ENCODE peak calls at places on chromosomes 1 and 21, in four cellular contexts. D, W, A and F are unnamed samples.

GRCh38 chr1:205662135-205662725 is 18.1 kb downstream of the SLC45A3 start:
- DNase-seq in D (no peak), W (no peak), A (no peak), F (no peak)

GRCh38 chr1:118395430-118396001 is 210.5 kb upstream of the SPAG17 start:
- DNase-seq in D (no peak), W (no peak), A (no peak), F (no peak)

GRCh38 chr1:164830628-164831027 is 271.6 kb downstream of the PBX1 start:
- DNase-seq in D (no peak), W (peak), A (no peak), F (no peak)

GRCh38 chr1:88920845-88921244 is 29.5 kb upstream of the GTF2B start:
- DNase-seq in D (no peak), W (no peak), A (peak), F (no peak)

GRCh38 chr1:115666702-115667101 is 24.9 kb downstream of the VANGL1 start:
- DNase-seq in D (no peak), W (no peak), A (no peak), F (no peak)

GRCh38 chr1:21355956-21356355 is 65.7 kb upstream of the ECE1 start:
- DNase-seq in D (no peak), W (no peak), A (no peak), F (no peak)

GRCh38 chr1:218397752-218398339 is 52.7 kb downstream of the TGFB2 start:
- DNase-seq in D (no peak), W (peak), A (peak), F (no peak)

GRCh38 chr1:101302831-101303511 is 66.2 kb downstream of the S1PR1 start:
- DNase-seq in D (no peak), W (no peak), A (no peak), F (no peak)

GRCh38 chr1:245621589-245621988 is 466.8 kb downstream of the KIF26B start:
- DNase-seq in D (no peak), W (no peak), A (no peak), F (no peak)

GRCh38 chr1:20081331-20081810 is 11.4 kb downstream of the PLA2G5 start:
- DNase-seq in D (no peak), W (no peak), A (no peak), F (no peak)

GRCh38 chr1:201530741-201531521 is 8.0 kb upstream of the NAV1 start:
- DNase-seq in D (peak), W (peak), A (peak), F (no peak)

GRCh38 chr1:106072909-106073600 is 983.4 kb upstream of the PRMT6 start:
- DNase-seq in D (no peak), W (no peak), A (no peak), F (no peak)

GRCh38 chr1:243438815-243439214 is 183.0 kb downstream of the SDCCAG8 start:
- DNase-seq in D (no peak), W (no peak), A (no peak), F (no peak)

GRCh38 chr1:32878183-32878582 is 7.5 kb upstream of the FNDC5 start:
- DNase-seq in D (no peak), W (no peak), A (no peak), F (no peak)

GRCh38 chr1:39926820-39927219 is 25.1 kb upstream of the MYCL start:
- DNase-seq in D (no peak), W (no peak), A (no peak), F (no peak)

GRCh38 chr1:111565079-111565478 is 54.5 kb upstream of the RAP1A start:
- DNase-seq in D (no peak), W (no peak), A (no peak), F (no peak)

GRCh38 chr1:45669379-45669778 is 17.0 kb downstream of the GPBP1L1 start:
- DNase-seq in D (no peak), W (no peak), A (no peak), F (no peak)

GRCh38 chr1:10787274-10787673 is 9.2 kb downstream of the CASZ1 start:
- DNase-seq in D (no peak), W (no peak), A (no peak), F (no peak)

GRCh38 chr1:30706528-30706927 is 16.9 kb downstream of the MATN1 start:
- DNase-seq in D (no peak), W (no peak), A (no peak), F (no peak)

GRCh38 chr1:204408074-204408507 is 3.5 kb downstream of the PPP1R15B start:
- DNase-seq in D (no peak), W (peak), A (no peak), F (peak)

GRCh38 chr1:16151200-16151708 is 4.6 kb downstream of the EPHA2 start:
- DNase-seq in D (peak), W (no peak), A (no peak), F (no peak)

GRCh38 chr1:150152772-150153461 is 3.2 kb downstream of the PLEKHO1 start:
- DNase-seq in D (no peak), W (no peak), A (peak), F (no peak)

GRCh38 chr21:35426897-35427296 is 377.8 kb upstream of the RUNX1 start:
- DNase-seq in D (no peak), W (no peak), A (no peak), F (no peak)

DNA sequence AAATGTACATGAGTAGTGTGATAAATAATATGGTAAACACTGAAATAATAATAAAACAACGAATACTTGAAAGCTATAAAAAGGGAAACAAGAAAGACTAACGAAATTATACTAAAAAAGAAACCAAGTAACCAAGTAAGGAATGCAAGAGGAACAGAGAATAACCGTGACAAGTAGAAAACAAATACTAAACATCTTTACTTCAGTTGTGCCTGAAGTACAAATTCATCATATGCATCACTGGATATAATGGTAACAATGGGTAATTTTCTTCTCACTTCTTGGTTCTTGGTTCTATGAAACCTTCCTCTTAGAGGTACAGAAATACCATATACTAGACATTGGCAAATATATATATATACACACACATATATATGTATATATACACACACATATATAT is 1093.6 kb upstream of the B3GALT2 start:
- DNase-seq in D (no peak), W (no peak), A (no peak), F (no peak)
- TF ChIP-seq PHF8 in D (no peak), W (no peak), A (no peak), F (no peak)

GRCh38 chr1:69421286-69421685 is 146.4 kb upstream of the LRRC7 start:
- DNase-seq in D (no peak), W (no peak), A (no peak), F (no peak)
- TF ChIP-seq PHF8 in D (no peak), W (no peak), A (no peak), F (no peak)

GRCh38 chr1:156357977-156358376 is 11.0 kb upstream of the RHBG start:
- DNase-seq in D (no peak), W (no peak), A (no peak), F (no peak)

GRCh38 chr1:156359973-156360372 is 9.0 kb upstream of the RHBG start:
- DNase-seq in D (peak), W (peak), A (no peak), F (no peak)

GRCh38 chr1:156356262-156356874 is 12.6 kb upstream of the RHBG start:
- DNase-seq in D (no peak), W (no peak), A (no peak), F (no peak)

GRCh38 chr1:156360534-156360933 is 8.5 kb upstream of the RHBG start:
- DNase-seq in D (no peak), W (no peak), A (no peak), F (no peak)

DNA sequence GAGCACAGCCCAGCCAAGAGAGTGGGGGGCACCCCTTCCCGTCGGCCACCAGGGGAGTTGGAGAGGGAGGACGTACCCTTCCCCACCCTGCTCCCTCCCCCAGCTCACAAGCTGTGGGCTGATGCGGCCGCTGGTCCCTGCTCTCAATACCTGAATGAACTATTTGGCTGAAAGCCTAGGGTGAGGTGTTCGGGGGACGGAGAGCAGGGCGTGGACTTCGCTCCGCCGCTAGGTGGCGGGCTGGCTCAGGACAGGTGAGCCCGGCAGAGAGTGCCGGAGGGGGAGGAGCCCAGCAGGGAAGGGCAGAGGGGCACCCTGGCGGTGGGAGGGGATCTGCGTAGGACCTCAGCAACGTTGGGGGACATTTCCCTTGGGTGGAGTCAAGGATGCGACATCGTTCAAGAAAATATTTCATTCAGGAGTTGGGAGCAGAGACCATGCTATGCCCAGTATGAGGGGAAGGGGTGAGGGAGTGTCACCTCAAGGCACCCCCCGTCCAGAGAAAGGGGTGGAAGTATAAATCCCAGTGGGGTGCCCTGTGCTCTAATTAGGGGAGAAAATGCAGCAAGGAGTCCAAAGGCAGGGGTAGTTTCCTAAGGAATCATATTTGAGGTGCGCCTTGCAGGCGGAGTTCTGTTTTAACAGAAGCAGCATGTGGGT is 12.0 kb upstream of the RHBG start:
- DNase-seq in D (peak), W (peak), A (peak), F (peak)
- TF ChIP-seq PHF8 in D (no peak), W (no peak), A (peak), F (no peak)

GRCh38 chr1:22609291-22609690 is 27.1 kb upstream of the C1QA start:
- DNase-seq in D (no peak), W (no peak), A (no peak), F (no peak)

GRCh38 chr1:22613226-22613918 is 23.1 kb upstream of the C1QA start:
- DNase-seq in D (no peak), W (no peak), A (no peak), F (no peak)

GRCh38 chr1:22612657-22613056 is 23.8 kb upstream of the C1QA start:
- DNase-seq in D (no peak), W (no peak), A (no peak), F (no peak)

GRCh38 chr1:22613951-22614350 is 22.5 kb upstream of the C1QA start:
- DNase-seq in D (no peak), W (no peak), A (no peak), F (no peak)

GRCh38 chr1:22611530-22611947 is 24.9 kb upstream of the C1QA start:
- DNase-seq in D (peak), W (peak), A (peak), F (peak)
- TF ChIP-seq PHF8 in D (no peak), W (no peak), A (no peak), F (no peak)

GRCh38 chr1:91831132-91831930 is 54.6 kb downstream of the TGFBR3 start:
- DNase-seq in D (no peak), W (no peak), A (no peak), F (no peak)

GRCh38 chr1:91828583-91829281 is 57.2 kb downstream of the TGFBR3 start:
- DNase-seq in D (no peak), W (no peak), A (no peak), F (no peak)

GRCh38 chr1:91829293-91830153 is 56.4 kb downstream of the TGFBR3 start:
- DNase-seq in D (no peak), W (no peak), A (no peak), F (no peak)

GRCh38 chr1:91828007-91828321 is 58.0 kb downstream of the TGFBR3 start:
- DNase-seq in D (no peak), W (no peak), A (no peak), F (no peak)

GRCh38 chr1:91830242-91831131 is 55.5 kb downstream of the TGFBR3 start:
- DNase-seq in D (no peak), W (peak), A (peak), F (no peak)
- TF ChIP-seq PHF8 in D (no peak), W (no peak), A (no peak), F (no peak)

DNA sequence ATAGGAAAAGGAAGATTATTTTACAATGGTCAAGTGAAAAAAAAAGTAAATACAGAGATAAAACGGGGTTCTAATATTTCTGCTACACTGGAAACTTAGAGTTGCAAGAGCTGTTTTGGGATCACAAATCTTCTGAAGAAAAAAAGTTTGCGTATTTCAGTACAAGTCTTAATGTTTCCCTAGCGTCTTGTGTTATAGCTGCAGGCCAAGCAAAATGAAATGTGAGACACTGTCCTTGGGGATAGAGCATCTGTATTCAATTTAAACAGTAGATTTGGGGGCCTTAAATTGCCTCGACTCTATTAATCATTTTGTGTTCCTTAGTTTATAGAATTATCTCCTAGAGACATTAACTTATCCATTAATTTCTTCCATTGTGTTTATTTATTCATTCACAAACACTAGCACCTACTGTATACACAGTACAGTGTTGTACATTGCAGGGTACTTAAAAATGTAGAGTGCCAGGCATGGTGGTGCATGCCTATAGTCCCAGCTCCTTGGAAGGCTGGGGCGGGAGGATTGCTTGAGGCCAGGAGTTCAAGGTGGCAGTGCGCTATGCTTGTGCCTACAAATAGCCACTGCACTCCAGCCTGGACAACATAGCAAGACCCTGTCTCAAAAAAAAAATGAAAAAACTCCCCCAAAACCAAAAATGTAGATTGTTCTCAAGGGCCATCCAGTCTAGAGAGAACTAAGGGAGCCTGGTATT is 7.9 kb downstream of the DISC1 start:
- DNase-seq in D (no peak), W (no peak), A (no peak), F (no peak)
- TF ChIP-seq PHF8 in D (no peak), W (no peak), A (no peak), F (no peak)

DNA sequence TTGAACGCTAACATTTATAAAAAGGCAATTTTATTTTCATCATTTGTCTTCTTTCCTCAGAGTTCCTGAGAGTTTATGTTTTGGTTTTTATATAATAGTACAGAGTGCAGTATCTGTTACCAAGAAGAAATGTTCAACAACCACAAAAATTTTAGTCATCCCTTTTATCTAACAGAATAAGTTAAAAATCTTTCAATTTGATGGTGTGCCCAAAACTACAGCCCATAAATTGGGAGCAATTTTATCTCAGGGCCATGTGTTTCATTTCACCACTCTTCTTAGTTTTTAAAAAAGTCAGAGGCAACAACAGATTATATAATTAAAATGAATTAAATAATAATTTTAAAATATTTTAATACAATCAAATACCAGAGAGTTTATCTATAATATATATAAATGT is 37.1 kb downstream of the NEXN start:
- DNase-seq in D (no peak), W (no peak), A (no peak), F (no peak)
- TF ChIP-seq PHF8 in D (no peak), W (no peak), A (no peak), F (no peak)

GRCh38 chr1:185224132-185224531 is 67.2 kb downstream of the SWT1 start:
- DNase-seq in D (no peak), W (no peak), A (no peak), F (no peak)
- TF ChIP-seq PHF8 in D (no peak), W (no peak), A (no peak), F (no peak)

GRCh38 chr21:37528150-37528937 is 161.8 kb downstream of the DYRK1A start:
- DNase-seq in D (peak), W (no peak), A (no peak), F (no peak)

GRCh38 chr21:37522641-37523295 is 156.2 kb downstream of the DYRK1A start:
- DNase-seq in D (no peak), W (no peak), A (no peak), F (no peak)

GRCh38 chr21:37527103-37527502 is 160.5 kb downstream of the DYRK1A start:
- DNase-seq in D (no peak), W (no peak), A (no peak), F (no peak)

GRCh38 chr21:37527716-37528115 is 161.1 kb downstream of the DYRK1A start:
- DNase-seq in D (no peak), W (no peak), A (no peak), F (no peak)

DNA sequence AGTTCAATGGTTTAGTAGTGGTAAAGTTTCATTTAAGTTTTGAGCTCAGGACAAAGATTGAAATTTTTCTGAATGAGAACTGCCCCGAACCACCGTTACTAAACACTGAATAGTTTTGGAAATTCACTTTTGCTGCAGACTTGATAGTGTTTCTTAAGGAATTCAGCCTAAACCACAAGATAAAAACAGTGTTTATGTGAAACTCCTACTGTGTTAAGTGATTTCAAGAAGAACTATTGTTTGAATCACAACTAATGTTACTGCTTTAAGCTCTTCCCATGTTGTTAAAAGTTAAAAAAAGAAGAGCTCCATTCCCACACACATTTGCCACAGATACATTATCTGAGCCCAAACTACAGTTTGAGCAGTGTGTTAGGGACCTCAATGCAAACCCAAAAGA is 159.2 kb downstream of the DYRK1A start:
- DNase-seq in D (no peak), W (no peak), A (no peak), F (no peak)
- TF ChIP-seq PHF8 in D (no peak), W (no peak), A (no peak), F (no peak)

DNA sequence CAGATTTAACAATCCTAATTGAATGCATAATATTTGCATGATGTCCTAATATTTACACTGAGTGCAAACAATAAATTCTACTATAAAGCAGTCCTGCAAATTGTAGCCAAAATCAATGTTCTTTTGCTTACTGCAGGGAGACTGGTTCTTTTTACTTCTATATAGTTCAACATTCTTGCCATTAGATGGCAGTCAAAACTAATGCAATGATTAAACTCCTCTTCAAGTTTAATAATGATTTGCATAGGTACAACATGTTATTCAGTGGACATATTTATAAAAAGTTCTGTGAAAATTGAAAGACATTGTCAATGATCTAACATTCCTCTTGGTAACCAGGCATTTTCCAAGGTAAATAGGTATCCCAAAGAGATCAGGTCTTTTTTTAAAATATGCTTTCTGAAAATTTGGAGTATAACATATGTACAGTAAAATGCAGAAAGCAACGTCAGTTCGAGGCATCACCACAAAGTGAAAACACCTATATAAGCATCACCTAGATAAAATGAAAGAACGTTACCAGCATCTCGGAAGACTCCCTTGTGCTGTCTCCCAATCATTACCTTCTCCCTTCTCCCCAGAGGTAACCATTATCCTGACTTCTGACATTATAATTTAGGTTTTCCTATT is 9.8 kb upstream of the FNBP1L start:
- DNase-seq in D (peak), W (peak), A (peak), F (no peak)
- TF ChIP-seq PHF8 in D (no peak), W (no peak), A (no peak), F (no peak)